ENCODE peak calls at places on chromosomes 3 and 15, in four cellular contexts. G, I, R and P are unnamed samples. For H3K27me3 and H3K9me3, the result is how much of the 10 kb centered on the place peaks cover.

GRCh38 chr3:63370094-63370493 is 92.0 kb downstream of the SYNPR start:
- DNase-seq in G (no peak), I (no peak), R (no peak), P (no peak)

GRCh38 chr3:184562875-184563568 is 1.4 kb downstream of the EPHB3 start:
- DNase-seq in G (no peak), I (no peak), R (no peak), P (peak)

GRCh38 chr15:68424754-68425390 is 7.1 kb downstream of the ITGA11 start:
- DNase-seq in G (no peak), I (no peak), R (no peak), P (no peak)

GRCh38 chr3:73687081-73688004 is 62.6 kb upstream of the PDZRN3 start:
- DNase-seq in G (no peak), I (no peak), R (no peak), P (no peak)

GRCh38 chr3:159941043-159941994 is 47.3 kb upstream of the IL12A start:
- DNase-seq in G (no peak), I (no peak), R (no peak), P (no peak)

GRCh38 chr15:100849021-100849831 is 30.4 kb upstream of the ALDH1A3 start:
- DNase-seq in G (no peak), I (no peak), R (peak), P (peak)

GRCh38 chr15:83999396-84000120 is 236.0 kb upstream of the GOLGA6L4 start:
- DNase-seq in G (no peak), I (no peak), R (no peak), P (no peak)

GRCh38 chr3:57227930-57228733 is 603 bp downstream of the APPL1 start:
- DNase-seq in G (no peak), I (peak), R (peak), P (peak)

GRCh38 chr3:197802505-197803459 is 11.7 kb downstream of the LRCH3 start:
- DNase-seq in G (no peak), I (peak), R (no peak), P (no peak)

GRCh38 chr3:29347412-29347811 is 66.5 kb downstream of the RBMS3 start:
- DNase-seq in G (no peak), I (no peak), R (no peak), P (no peak)

GRCh38 chr3:112253301-112253971 is 40.6 kb downstream of the SLC9C1 start:
- DNase-seq in G (no peak), I (no peak), R (no peak), P (no peak)

GRCh38 chr3:188383763-188384162 is 229.8 kb downstream of the LPP start:
- DNase-seq in G (no peak), I (no peak), R (no peak), P (no peak)

GRCh38 chr3:172697558-172697957 is 13.3 kb downstream of the NCEH1 start:
- DNase-seq in G (no peak), I (no peak), R (no peak), P (no peak)

GRCh38 chr15:27842526-27842925 is 256.6 kb downstream of the OCA2 start:
- DNase-seq in G (no peak), I (no peak), R (peak), P (no peak)

GRCh38 chr3:188061133-188061532 is 92.8 kb upstream of the LPP start:
- DNase-seq in G (no peak), I (peak), R (no peak), P (no peak)

GRCh38 chr15:25185156-25185710 is 230.4 kb downstream of the SNRPN start:
- DNase-seq in G (no peak), I (no peak), R (peak), P (no peak)

GRCh38 chr3:63343674-63344073 is 65.6 kb downstream of the SYNPR start:
- DNase-seq in G (no peak), I (peak), R (peak), P (peak)

GRCh38 chr15:42549782-42550392 is 1.2 kb downstream of the HAUS2 start:
- DNase-seq in G (no peak), I (peak), R (no peak), P (no peak)

GRCh38 chr3:52527039-52527731 is 6.5 kb downstream of the NT5DC2 start:
- DNase-seq in G (no peak), I (no peak), R (peak), P (no peak)

GRCh38 chr15:40762919-40763800 is 708 bp upstream of the GCHFR start:
- DNase-seq in G (no peak), I (peak), R (peak), P (peak)

GRCh38 chr15:48859426-48859825 is 18.5 kb upstream of the EID1 start:
- DNase-seq in G (no peak), I (no peak), R (no peak), P (no peak)

GRCh38 chr3:143970773-143971366 is 753 bp upstream of the DIPK2A start:
- DNase-seq in G (peak), I (peak), R (peak), P (peak)

GRCh38 chr15:89494006-89494405 is 2.4 kb downstream of the RHCG start:
- DNase-seq in G (no peak), I (no peak), R (no peak), P (no peak)

GRCh38 chr3:129506272-129506742 is 22.1 kb upstream of the RHO start:
- DNase-seq in G (no peak), I (no peak), R (no peak), P (no peak)

DNA sequence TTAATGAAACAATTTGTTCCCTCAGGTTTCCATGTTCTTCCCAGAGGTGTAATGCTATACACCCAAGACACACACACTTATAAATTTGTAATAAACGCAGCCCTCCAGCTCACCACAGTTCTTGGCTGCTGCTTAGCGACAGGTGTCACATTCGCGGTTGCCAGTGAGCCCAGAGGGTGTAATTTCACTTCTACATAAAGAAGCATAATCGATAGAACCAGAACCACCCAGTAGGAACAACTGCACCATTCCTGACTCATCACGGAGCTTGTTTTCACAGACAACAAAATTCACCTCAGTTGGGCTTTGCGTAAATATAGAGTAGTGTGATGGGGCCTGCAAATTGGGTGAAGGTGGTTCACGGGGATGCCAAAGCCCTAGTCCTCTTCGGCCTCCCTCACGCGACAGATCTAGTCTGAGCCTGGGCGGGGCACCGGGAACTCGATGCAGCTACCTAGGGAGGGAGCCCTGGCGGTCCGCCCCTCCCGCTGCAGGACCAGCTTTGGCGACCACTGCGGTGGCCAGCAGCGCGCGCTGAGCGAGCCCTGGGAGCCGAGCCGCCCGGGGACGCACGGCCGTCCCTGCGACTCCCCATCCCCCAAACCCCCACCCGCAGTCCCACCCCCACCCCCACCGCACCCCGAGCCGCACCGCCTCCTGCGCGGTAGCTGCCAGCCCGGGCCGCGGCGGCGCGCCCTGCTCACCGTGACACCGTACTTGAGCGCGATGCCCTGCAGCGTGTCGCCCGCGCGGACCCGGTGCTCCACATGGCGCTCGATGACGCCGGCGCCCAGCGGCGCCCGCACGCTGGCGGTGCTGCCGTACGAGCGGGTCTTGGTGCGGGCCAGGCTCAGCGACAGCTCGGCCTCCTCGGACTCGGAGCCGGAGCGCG is 563 bp downstream of the LYSMD2 start:
- DNase-seq in G (no peak), I (peak), R (peak), P (peak)
- H3K27me3 ChIP-seq in G (under half), I (under half), R (under half), P (under half)

GRCh38 chr3:122987231-122987630 is 40.3 kb downstream of the SEMA5B start:
- DNase-seq in G (no peak), I (no peak), R (no peak), P (no peak)

GRCh38 chr3:122988507-122988906 is 39.1 kb downstream of the SEMA5B start:
- DNase-seq in G (no peak), I (no peak), R (no peak), P (no peak)

GRCh38 chr3:122985539-122985938 is 42.0 kb downstream of the SEMA5B start:
- DNase-seq in G (no peak), I (no peak), R (no peak), P (no peak)

GRCh38 chr3:122987726-122988319 is 39.7 kb downstream of the SEMA5B start:
- DNase-seq in G (no peak), I (no peak), R (no peak), P (no peak)

DNA sequence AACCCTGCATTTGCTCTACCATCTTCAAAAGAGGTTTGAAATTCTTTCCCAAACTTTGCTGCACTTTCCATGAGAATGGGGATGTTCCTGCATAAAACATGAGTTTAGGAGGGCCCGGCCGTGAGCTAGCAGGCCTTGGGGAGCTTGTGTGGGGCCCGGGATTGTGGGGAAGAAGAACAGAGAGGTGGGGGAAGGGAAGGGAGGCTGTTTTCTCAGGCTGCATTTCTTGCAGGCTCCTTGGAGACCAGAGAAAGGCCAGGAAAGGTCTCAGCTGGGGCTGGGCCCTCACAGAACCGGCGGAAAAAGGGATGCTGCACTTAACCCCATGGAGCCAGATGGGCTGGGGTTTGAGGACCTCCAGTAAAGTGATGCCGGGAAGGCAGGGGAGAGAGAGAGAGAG is 40.8 kb downstream of the SEMA5B start:
- DNase-seq in G (no peak), I (no peak), R (no peak), P (no peak)
- H3K9me3 ChIP-seq in G (under half), I (under half), R (under half), P (under half)

DNA sequence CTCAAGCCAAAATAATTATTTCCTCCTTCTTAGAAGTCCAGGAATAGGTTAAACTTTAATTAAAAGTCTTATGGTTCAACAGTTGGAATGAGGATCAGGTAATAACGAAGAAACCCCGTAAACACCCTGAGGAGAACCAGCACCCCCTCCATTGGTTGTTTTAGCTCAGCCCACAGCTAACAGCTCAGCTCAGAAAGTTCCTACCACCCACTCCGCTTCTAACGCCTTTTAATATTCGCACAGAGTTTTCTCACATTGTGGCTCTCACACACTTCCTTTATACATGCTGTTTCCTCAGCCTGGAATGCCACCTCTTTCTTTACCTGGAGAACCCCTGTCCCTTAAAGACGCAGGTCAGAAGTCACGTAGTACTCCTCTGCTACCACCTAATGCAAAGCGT is 17.0 kb downstream of the CX3CR1 start:
- DNase-seq in G (no peak), I (no peak), R (no peak), P (no peak)
- H3K27me3 ChIP-seq in G (under half), I (under half), R (under half), P (under half)

DNA sequence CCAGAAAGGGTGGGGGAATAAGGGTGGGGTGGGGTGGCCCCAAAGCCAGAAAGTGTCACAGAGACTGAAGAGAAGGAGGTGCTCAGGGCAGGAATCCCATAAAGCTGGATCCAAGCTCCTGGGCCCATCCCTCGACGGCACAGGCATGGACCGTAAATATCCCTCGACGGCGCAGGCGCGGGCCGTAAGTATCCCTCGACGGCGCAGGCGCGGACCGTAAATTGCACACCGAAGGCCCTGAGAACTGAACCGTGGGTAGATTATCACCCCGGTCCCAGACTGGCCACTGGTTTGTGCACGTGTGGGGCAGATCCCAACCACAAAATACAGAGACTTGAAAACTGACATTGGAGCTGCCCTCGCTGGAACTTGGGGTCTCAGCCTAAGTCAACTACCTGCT is 41.3 kb upstream of the MUC4 start:
- DNase-seq in G (no peak), I (no peak), R (peak), P (no peak)
- H3K9me3 ChIP-seq in G (under half), I (under half), R (under half), P (under half)

DNA sequence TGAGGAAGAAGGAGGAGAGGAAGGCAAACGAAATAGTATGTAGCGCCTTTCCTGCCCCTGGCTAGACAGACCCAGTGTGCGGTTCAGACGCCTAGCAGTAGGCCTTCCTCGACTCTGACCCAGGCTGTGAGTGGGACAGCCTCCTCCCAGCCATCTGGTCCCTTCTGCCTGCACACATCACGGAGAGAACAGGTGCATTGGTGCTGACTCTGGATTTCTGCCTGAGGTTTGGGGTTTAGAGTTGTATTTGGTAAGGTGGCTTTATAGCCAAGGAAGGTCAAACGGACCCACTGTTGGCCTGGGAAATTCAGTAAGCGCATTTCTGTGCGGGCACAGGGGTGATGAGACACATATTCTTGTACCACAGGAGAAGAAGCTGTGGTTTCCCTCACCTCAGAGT is 143.4 kb downstream of the CHDH start:
- DNase-seq in G (no peak), I (no peak), R (no peak), P (no peak)
- H3K27me3 ChIP-seq in G (under half), I (under half), R (under half), P (under half)

GRCh38 chr15:29141206-29141907 is 128.3 kb downstream of the NSMCE3 start:
- DNase-seq in G (no peak), I (no peak), R (peak), P (no peak)
- H3K9me3 ChIP-seq in G (under half), I (under half), R (under half), P (under half)

DNA sequence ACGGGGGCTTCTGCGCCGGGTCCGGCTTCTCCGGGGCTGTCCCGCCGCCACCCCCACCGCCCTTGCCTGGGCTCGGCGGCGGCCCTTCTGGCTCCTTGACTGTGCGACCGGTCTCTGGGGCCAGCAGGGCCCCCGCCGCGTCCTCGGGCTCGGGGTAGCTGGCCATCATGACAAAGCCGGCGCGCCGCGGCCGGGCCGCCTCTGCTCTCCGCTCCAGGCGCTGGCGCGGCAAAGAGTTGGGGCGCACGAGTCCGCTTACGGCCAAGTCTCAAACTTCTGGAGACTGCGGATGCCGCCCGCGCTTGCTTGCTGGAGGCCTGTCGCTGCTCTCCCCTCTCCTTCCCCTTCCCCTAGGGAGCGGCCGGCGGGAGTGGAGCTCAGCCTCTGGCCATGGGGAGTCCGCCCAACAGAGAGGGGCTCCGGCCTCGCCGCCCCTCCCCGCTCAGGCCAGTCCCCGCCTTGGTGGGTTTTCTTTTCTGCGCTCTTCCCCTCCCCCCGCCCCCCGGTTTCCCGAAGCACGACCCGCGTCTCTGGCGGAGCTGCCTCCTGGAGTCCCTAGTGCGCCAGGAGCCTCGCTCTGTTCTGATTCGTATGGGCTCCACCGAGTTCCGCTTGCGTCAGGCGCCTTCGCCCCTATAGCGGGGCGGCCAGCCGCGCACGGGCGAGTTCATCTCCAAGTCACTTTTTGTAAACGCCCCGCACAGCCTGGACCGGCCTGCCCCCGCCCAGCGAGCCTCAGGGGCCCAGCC is at the start of the genes FOXL2 and FOXL2NB:
- DNase-seq in G (no peak), I (no peak), R (peak), P (peak)
- H3K27me3 ChIP-seq in G (half or more), I (under half), R (under half), P (under half)

GRCh38 chr3:661356-661755 is 431.5 kb upstream of the CNTN6 start:
- DNase-seq in G (no peak), I (no peak), R (no peak), P (no peak)
- H3K9me3 ChIP-seq in G (under half), I (under half), R (under half), P (under half)